ENCODE peak calls at places on chromosomes 6 and 20, in ten cellular contexts. O is cardiac fibroblast, L is pancreas, V is HCT116, S is GM12878, N is sigmoid colon, B is tibial nerve, E is colonic mucosa, Q is WTC11, C is epithelial cell of proximal tubule. I is an unnamed sample.

GRCh38 chr6:70353343-70353913 is 50.5 kb upstream of the COL9A1 start:
- DNase-seq in O (no peak), L (no peak), V (no peak), S (no peak), N (no peak), B (no peak), E (no peak), Q (no peak), C (no peak), I (no peak)

GRCh38 chr6:85126448-85127178 is 323.3 kb upstream of the NT5E start:
- DNase-seq in O (peak; percentile 65), L (peak; percentile 20), V (peak; percentile 47), S (no peak), N (no peak), B (peak; percentile 41), E (peak; percentile 33), Q (peak; percentile 85), C (no peak), I (peak; percentile 90)

GRCh38 chr6:29626948-29627761 is 5.8 kb downstream of the GABBR1 start:
- DNase-seq in O (no peak), L (no peak), V (no peak), S (no peak), N (no peak), B (no peak), E (no peak), Q (peak; percentile 23), C (no peak), I (peak; percentile 36)

GRCh38 chr20:35568645-35569044 is 26.8 kb downstream of the ERGIC3 start:
- DNase-seq in O (no peak), L (no peak), V (peak; percentile 16), S (no peak), N (no peak), B (no peak), E (no peak), Q (peak; percentile 44), C (no peak), I (no peak)

GRCh38 chr6:392441-393390 is 1.2 kb downstream of the IRF4 start:
- DNase-seq in O (no peak), L (no peak), V (no peak), S (no peak), N (no peak), B (no peak), E (no peak), Q (peak; percentile 43), C (no peak), I (no peak)

GRCh38 chr6:1381397-1382330 is 7.7 kb upstream of the FOXF2 start:
- DNase-seq in O (peak; percentile 25), L (no peak), V (no peak), S (no peak), N (no peak), B (no peak), E (peak; percentile 61), Q (peak; percentile 80), C (no peak), I (peak; percentile 83)

GRCh38 chr6:47061631-47062300 is 19.6 kb upstream of the ADGRF1 start:
- DNase-seq in O (peak; percentile 63), L (no peak), V (no peak), S (no peak), N (peak; percentile 88), B (no peak), E (no peak), Q (no peak), C (no peak), I (peak; percentile 36)

GRCh38 chr6:55176958-55177357 is 2.6 kb downstream of the HCRTR2 start:
- DNase-seq in O (peak; percentile 1), L (no peak), V (no peak), S (no peak), N (no peak), B (no peak), E (no peak), Q (no peak), C (no peak), I (no peak)

GRCh38 chr6:108846628-108847027 is 1.6 kb upstream of the ARMC2 start:
- DNase-seq in O (no peak), L (no peak), V (no peak), S (no peak), N (no peak), B (no peak), E (no peak), Q (no peak), C (no peak), I (no peak)

GRCh38 chr20:1830240-1830639 is 65.0 kb upstream of the SIRPA start:
- DNase-seq in O (peak; percentile 94), L (peak; percentile 41), V (peak; percentile 56), S (no peak), N (no peak), B (no peak), E (no peak), Q (no peak), C (no peak), I (peak; percentile 98)

GRCh38 chr6:38804368-38804767 is 89.3 kb downstream of the DNAH8 start:
- DNase-seq in O (no peak), L (no peak), V (no peak), S (no peak), N (no peak), B (no peak), E (no peak), Q (no peak), C (no peak), I (no peak)

GRCh38 chr6:131844243-131844841 is 36.5 kb downstream of the ENPP1 start:
- DNase-seq in O (no peak), L (no peak), V (no peak), S (no peak), N (no peak), B (no peak), E (no peak), Q (no peak), C (no peak), I (peak; percentile 87)

GRCh38 chr20:34581341-34582189 is 23.0 kb downstream of the MAP1LC3A start:
- DNase-seq in O (peak; percentile 89), L (no peak), V (no peak), S (peak; percentile 21), N (no peak), B (no peak), E (no peak), Q (no peak), C (no peak), I (peak; percentile 81)

GRCh38 chr20:47464380-47465101 is 37.1 kb upstream of the NCOA3 start:
- DNase-seq in O (peak; percentile 98), L (peak; percentile 18), V (peak; percentile 36), S (no peak), N (peak; percentile 68), B (peak; percentile 34), E (peak; percentile 74), Q (no peak), C (peak; percentile 73), I (peak; percentile 99)
- TF ChIP-seq CTCF in O (peak; percentile 64), L (no peak), V (no peak), S (no peak), N (no peak), B (peak; percentile 37), E (no peak), Q (no peak), C (peak; percentile 37), I (peak; percentile 37)

GRCh38 chr20:18628330-18628941 is 40.6 kb downstream of the DTD1 start:
- DNase-seq in O (no peak), L (no peak), V (no peak), S (no peak), N (no peak), B (no peak), E (peak; percentile 38), Q (peak; percentile 80), C (no peak), I (no peak)
- TF ChIP-seq CTCF in O (peak; percentile 60), L (peak; percentile 34), V (peak; percentile 30), S (peak; percentile 40), N (peak; percentile 30), B (peak; percentile 13), E (peak; percentile 66), Q (peak; percentile 79), C (peak; percentile 85), I (peak; percentile 53)

GRCh38 chr6:65642776-65643175 is 64.2 kb downstream of the EYS start:
- DNase-seq in O (no peak), L (no peak), V (no peak), S (no peak), N (no peak), B (no peak), E (no peak), Q (no peak), C (no peak), I (no peak)

GRCh38 chr6:65637289-65638046 is 69.6 kb downstream of the EYS start:
- DNase-seq in O (no peak), L (no peak), V (no peak), S (no peak), N (no peak), B (no peak), E (no peak), Q (no peak), C (no peak), I (no peak)

GRCh38 chr6:65633516-65633915 is 73.5 kb downstream of the EYS start:
- DNase-seq in O (no peak), L (no peak), V (no peak), S (no peak), N (no peak), B (no peak), E (no peak), Q (no peak), C (no peak), I (no peak)

DNA sequence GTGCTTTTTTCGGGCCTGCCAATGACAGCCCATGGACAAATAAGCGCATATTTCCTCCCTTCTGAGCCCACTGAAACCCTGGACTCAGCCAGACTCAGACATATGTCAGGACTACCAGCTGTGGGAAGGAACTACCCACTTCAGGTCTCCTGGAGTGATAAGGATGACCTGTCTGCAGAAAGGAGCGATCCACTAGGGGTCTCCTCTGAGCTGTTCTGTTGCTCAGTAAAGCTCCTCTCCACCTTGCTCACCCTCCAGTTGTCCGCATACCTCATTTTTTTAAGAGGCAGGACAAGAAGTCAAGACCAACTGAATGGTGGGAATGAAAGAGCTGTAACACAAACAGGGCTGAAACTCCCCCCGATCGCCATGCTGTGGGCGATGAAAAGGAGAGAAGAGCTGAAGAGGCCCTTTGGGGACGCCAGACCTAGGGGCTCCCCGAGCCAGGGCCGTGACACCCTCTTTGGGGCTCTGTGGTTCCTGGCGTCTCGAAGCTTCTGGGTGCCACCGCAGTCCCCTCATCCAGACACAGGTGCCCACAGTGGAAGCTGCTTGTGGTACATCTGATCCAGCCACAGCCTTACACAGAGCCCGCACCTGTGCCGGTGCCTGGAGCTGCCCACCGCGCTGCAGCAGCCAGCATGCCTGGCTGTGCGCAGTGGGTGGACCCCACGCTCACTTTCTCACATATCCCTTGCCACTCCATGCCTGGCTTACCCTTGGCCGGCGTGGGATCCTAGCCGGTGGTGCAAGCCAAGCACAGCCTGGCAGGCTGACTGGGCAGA is 68.8 kb downstream of the EYS start:
- DNase-seq in O (no peak), L (no peak), V (no peak), S (no peak), N (no peak), B (no peak), E (peak; percentile 28), Q (peak; percentile 39), C (no peak), I (no peak)
- TF ChIP-seq CTCF in O (no peak), L (no peak), V (no peak), S (peak; percentile 30), N (no peak), B (no peak), E (peak; percentile 15), Q (peak; percentile 18), C (peak; percentile 8), I (no peak)

DNA sequence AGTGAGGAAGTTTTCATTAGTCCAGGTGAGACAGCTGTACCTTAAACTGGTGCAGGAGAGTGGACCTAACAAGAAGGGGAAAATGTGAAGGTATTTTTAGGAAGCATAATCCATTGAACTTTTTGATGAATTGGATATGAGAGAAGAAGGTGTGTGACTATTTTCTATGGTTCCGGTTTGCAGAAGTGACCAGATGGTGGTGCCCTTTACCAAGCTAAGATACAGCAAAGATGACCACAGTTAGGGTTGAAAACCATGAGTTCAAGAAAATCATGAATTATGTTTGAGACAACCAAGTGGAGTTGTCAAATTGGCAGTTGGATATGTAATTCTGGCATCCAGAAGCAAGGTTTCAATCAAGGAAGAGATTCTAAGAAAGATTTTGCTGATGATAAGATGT is 61.9 kb upstream of the NRSN1 start:
- DNase-seq in O (no peak), L (no peak), V (peak; percentile 15), S (no peak), N (no peak), B (no peak), E (no peak), Q (peak; percentile 20), C (no peak), I (no peak)
- TF ChIP-seq CTCF in O (no peak), L (no peak), V (peak; percentile 31), S (peak; percentile 59), N (no peak), B (no peak), E (no peak), Q (peak; percentile 43), C (peak; percentile 76), I (no peak)